ENCODE peak calls at places on chromosomes 11 and 22, in four cellular contexts. X, G, Y and R are unnamed samples.
A peak's percentile ranks its signal among the peaks of the same experiment; 100 is the strongest.

GRCh38 chr11:4916581-4916980 is 2.6 kb downstream of the OR51G2 start:
- DNase-seq in X (no peak), G (no peak), Y (no peak), R (no peak)

GRCh38 chr22:49847751-49848689 is 5.6 kb upstream of the ZBED4 start:
- DNase-seq in Y (no peak), G (no peak), X (no peak), R (no peak)

GRCh38 chr11:58577441-58578135 is 1.3 kb upstream of the ZFP91 start:
- DNase-seq in G (peak; percentile 93), Y (peak; percentile 54), X (peak; percentile 58), R (peak; percentile 77)

GRCh38 chr11:130145975-130146776 is 13.4 kb upstream of the ST14 start:
- DNase-seq in G (no peak), Y (no peak), X (no peak), R (no peak)

GRCh38 chr11:126534141-126534805 is 178.8 kb downstream of the ST3GAL4 start:
- DNase-seq in X (no peak), G (no peak), Y (no peak), R (no peak)

GRCh38 chr22:47188337-47189055 is 426.0 kb downstream of the TBC1D22A start:
- DNase-seq in X (no peak), G (no peak), Y (no peak), R (no peak)

GRCh38 chr11:74739546-74740270 is 8.5 kb upstream of the CHRDL2 start:
- DNase-seq in G (peak; percentile 67), X (no peak), Y (peak; percentile 22), R (no peak)

GRCh38 chr22:46833228-46833627 is 70.8 kb downstream of the TBC1D22A start:
- DNase-seq in Y (no peak), X (no peak), G (no peak), R (no peak)

GRCh38 chr11:71988050-71988449 is 10.7 kb upstream of the IL18BP start:
- DNase-seq in Y (no peak), X (no peak), G (peak; percentile 91), R (no peak)

GRCh38 chr11:65539401-65540289 is 14.8 kb downstream of the SCYL1 start:
- DNase-seq in X (no peak), Y (no peak), G (no peak), R (peak; percentile 63)

GRCh38 chr11:9754041-9754471 is 90.2 kb downstream of the SWAP70 start:
- DNase-seq in Y (no peak), G (peak; percentile 46), X (no peak), R (no peak)

GRCh38 chr11:96127596-96127959 is 203.7 kb upstream of the MTMR2 start:
- DNase-seq in X (no peak), Y (no peak), G (peak; percentile 58), R (no peak)

GRCh38 chr22:24697671-24698082 is 76.8 kb downstream of the PIWIL3 start:
- DNase-seq in G (no peak), X (no peak), Y (no peak), R (no peak)

GRCh38 chr11:65391007-65391406 is 4.6 kb downstream of the FRMD8 start:
- DNase-seq in Y (no peak), G (peak; percentile 49), X (no peak), R (no peak)

GRCh38 chr22:37626144-37626543 is 13.3 kb upstream of the SH3BP1 start:
- DNase-seq in Y (no peak), G (peak; percentile 57), X (no peak), R (no peak)

GRCh38 chr22:37628830-37629229 is 10.6 kb upstream of the SH3BP1 start:
- DNase-seq in X (no peak), Y (no peak), G (no peak), R (no peak)

GRCh38 chr22:37626556-37627075 is 12.9 kb upstream of the SH3BP1 start:
- DNase-seq in G (no peak), X (no peak), Y (no peak), R (no peak)

GRCh38 chr22:37627091-37627490 is 12.4 kb upstream of the SH3BP1 start:
- DNase-seq in X (no peak), G (no peak), Y (no peak), R (no peak)

GRCh38 chr22:37627545-37627944 is 11.9 kb upstream of the SH3BP1 start:
- DNase-seq in Y (peak; percentile 44), X (no peak), G (no peak), R (no peak)
- TF ChIP-seq CTCF in Y (no peak), X (no peak), G (no peak), R (no peak)

DNA sequence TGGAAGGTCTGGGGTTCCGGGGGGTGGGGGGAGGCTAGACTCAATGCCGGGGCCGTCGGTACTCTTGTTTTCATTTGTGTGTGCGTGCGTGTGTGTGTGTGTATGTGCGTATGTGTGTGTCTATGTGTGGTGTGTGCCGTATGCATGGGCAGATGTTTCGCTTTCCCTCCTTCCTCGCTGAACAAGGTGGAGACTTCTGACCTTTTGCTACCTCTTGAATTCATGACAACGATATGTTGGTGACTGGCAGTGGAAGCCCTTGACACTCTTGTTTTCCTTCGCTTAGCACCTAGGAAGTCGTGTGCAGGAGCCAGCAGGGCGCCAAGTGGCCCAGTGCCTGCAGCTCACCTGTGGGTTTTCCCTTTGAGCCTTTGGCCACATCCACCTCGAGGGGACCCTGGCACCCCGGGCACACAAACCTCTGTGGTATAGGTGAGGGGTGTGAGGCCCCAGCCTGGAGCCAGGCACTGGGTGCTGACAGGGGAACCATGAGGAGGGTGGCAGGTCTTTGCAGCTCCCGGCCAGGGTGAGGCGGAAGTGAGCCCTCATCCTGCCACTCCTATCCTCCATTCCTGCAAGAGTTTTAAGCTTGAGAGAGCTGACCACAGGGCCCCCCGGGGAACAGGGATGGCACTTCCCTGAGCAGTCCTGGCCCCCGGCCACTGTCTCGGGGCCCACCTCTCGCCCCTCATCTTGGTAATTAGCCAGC is 19.3 kb upstream of the TMEM191C start:
- DNase-seq in Y (no peak), X (no peak), G (no peak), R (no peak)
- TF ChIP-seq CTCF in Y (no peak), X (no peak), G (no peak), R (no peak)

GRCh38 chr11:794766-795637 is 3.1 kb downstream of the SLC25A22 start:
- DNase-seq in Y (no peak), X (no peak), G (no peak), R (no peak)

GRCh38 chr11:792535-792821 is 2.6 kb upstream of the CEND1 start:
- DNase-seq in G (no peak), X (no peak), Y (no peak), R (no peak)

GRCh38 chr11:793556-793955 is 3.7 kb upstream of the CEND1 start:
- DNase-seq in X (no peak), Y (no peak), G (no peak), R (no peak)

GRCh38 chr11:792873-793272 is 3.0 kb upstream of the CEND1 start:
- DNase-seq in Y (no peak), X (no peak), G (no peak), R (no peak)

DNA sequence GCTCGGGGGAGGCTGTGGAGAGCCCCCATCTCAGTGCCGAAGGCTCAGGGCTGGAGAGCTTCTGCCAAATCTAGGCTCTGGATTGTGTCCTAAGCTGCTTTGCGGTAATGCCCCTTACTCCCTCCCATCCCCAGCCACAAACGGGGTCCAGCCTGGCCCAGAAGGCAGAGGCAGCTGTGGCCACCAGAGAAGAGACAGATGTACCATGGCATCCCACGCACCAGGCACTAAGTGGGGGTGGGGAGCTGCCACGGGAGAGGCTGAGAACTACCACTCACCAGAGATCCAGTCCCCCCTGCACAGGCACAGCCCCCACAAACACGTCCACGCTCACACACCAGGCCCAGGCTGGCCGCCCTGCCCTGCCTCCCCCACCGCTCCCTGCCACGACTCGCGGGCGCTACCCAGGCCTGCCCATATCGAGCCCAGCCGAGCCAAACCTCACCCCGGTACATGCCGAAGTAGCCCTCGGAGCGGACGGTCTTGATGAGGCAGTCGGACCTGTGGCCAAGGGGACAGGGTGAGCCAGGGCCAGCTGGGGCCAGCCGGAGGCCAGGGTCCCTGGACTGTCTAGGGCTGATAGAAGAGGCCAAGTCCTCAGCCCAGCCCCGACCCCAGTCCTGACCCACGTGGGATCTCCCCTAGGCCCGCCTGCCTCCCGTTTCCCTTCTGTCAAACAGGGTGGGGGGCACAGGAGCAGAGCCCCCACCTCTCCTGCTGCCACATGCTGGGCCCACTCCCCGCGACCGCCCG is 3.9 kb downstream of the SLC25A22 start:
- DNase-seq in X (no peak), G (no peak), Y (no peak), R (no peak)
- TF ChIP-seq CTCF in X (no peak), G (no peak), Y (no peak), R (no peak)

GRCh38 chr11:2129699-2130366 is 9.4 kb downstream of the IGF2 start:
- DNase-seq in X (no peak), G (no peak), Y (no peak), R (no peak)
- TF ChIP-seq CTCF in X (no peak), G (no peak), Y (no peak), R (no peak)

DNA sequence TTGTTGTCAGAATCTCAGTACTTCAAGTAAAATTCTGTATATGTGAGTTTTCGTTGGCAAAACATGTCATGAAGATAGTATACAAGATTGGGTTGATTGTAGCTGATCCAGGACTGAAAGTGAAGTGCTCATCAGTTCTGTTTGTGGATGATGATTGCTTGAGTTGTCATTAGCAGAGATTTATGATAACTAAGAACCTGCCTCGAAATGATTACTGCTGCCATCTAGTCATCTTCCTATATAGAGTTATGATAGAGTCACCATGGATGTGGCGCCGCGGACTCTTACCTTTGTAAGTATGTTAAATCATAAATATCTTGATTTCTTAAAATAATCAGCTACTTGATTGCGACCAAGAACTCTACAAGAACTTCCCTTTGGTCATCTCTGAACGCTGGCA is 27.9 kb upstream of the MYO18B start:
- DNase-seq in X (no peak), G (no peak), Y (no peak), R (no peak)
- TF ChIP-seq CTCF in X (no peak), G (no peak), Y (no peak), R (no peak)

GRCh38 chr11:44046202-44046601 is 1.6 kb upstream of the ACCSL start:
- DNase-seq in G (no peak), X (no peak), Y (no peak), R (no peak)
- TF ChIP-seq CTCF in G (no peak), X (no peak), Y (no peak), R (no peak)

DNA sequence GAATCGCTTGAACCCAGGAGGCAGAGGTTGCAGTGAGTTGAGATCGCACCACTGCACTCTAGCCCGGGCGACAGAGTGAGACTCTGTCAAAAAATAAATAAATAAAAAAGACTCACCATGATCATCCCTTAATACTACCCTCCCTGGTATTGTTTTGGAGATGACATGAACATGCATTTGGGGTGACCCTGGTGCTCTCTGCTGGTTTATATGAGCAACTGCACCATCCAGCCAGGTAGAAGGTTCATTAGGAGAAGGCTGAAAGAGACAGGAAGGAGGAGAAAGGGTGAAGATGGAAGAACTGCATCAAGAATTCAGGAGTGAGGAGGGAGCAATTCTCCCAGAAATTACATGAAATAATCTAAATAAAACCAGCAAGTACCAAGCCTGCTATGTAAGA is 37.8 kb downstream of the SLC5A1 start:
- DNase-seq in X (no peak), G (peak; percentile 53), Y (peak; percentile 2), R (no peak)
- TF ChIP-seq CTCF in X (peak; percentile 37), G (peak; percentile 78), Y (peak; percentile 56), R (no peak)

DNA sequence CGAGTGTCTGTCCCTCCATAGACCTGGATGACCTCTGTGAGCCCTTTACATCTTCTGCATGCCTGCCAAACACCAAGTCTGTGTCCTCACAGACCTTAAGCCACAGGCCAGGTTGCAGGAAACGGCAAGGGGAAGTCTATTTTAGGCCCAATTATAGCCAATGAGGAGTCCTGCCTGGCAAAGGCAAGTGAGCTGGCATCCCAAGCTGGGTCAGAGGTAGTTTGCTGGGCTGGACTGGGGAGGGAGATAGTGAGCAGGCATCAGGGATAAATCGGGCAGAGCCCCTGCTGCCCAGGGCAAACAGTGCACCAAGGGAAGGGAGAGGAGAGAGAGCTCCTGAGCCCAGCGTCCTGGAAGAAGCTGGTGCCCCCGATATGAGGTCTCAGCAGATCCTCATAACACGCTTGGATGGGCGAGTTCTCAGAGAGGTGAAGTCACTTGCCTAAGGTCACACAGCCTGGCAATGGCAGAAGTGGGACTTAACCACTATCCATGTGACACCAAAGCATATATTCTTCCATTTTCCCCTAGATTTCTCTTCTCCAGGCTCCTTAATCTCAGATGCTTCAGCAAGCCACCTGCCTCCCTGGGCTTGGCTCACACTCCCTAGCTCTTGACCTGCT is 3.7 kb upstream of the RELT start:
- DNase-seq in X (no peak), G (peak; percentile 31), Y (no peak), R (no peak)
- TF ChIP-seq CTCF in X (no peak), G (peak; percentile 38), Y (no peak), R (no peak)